ENCODE peak calls at places on chromosomes 2 and 18, in eight cellular contexts. G, P, V, H, C, K, U and N are unnamed samples.

GRCh38 chr2:234913208-234913626 is 38.6 kb upstream of the SH3BP4 start:
- DNase-seq in G (no peak), P (no peak), V (no peak), H (no peak), C (peak; percentile 38), K (peak; percentile 54), U (no peak), N (no peak)

GRCh38 chr2:197134206-197134605 is 176.4 kb downstream of the ANKRD44 start:
- DNase-seq in G (no peak), P (no peak), V (no peak), H (no peak), C (no peak), K (peak; percentile 45), U (no peak), N (no peak)

GRCh38 chr2:223765221-223765775 is 72.1 kb downstream of the AP1S3 start:
- DNase-seq in G (no peak), P (no peak), V (no peak), H (no peak), C (no peak), K (no peak), U (no peak), N (no peak)

GRCh38 chr2:16617282-16618266 is 48.1 kb downstream of the CYRIA start:
- DNase-seq in G (peak; percentile 43), P (peak; percentile 25), V (no peak), H (no peak), C (peak; percentile 61), K (peak; percentile 58), U (no peak), N (no peak)

GRCh38 chr2:237618449-237618848 is 8.9 kb upstream of the LRRFIP1 start:
- DNase-seq in G (peak; percentile 64), P (no peak), V (no peak), H (no peak), C (no peak), K (peak; percentile 80), U (no peak), N (no peak)

GRCh38 chr2:72994282-72994990 is 77.1 kb downstream of the SFXN5 start:
- DNase-seq in G (no peak), P (no peak), V (no peak), H (no peak), C (no peak), K (no peak), U (no peak), N (no peak)

GRCh38 chr2:197388866-197389587 is 45.8 kb downstream of the SF3B1 start:
- DNase-seq in G (no peak), P (no peak), V (no peak), H (no peak), C (no peak), K (no peak), U (no peak), N (no peak)

GRCh38 chr2:11250400-11251277 is 93.8 kb downstream of the ROCK2 start:
- DNase-seq in G (no peak), P (no peak), V (no peak), H (no peak), C (no peak), K (no peak), U (no peak), N (no peak)

GRCh38 chr2:119484834-119485233 is 39.4 kb downstream of the SCTR start:
- DNase-seq in G (no peak), P (no peak), V (no peak), H (no peak), C (no peak), K (no peak), U (no peak), N (no peak)

GRCh38 chr18:37362158-37362890 is 203.3 kb downstream of the CELF4 start:
- DNase-seq in G (no peak), P (no peak), V (no peak), H (no peak), C (no peak), K (no peak), U (no peak), N (no peak)

GRCh38 chr2:182885771-182886170 is 19.3 kb upstream of the FRZB start:
- DNase-seq in G (no peak), P (no peak), V (no peak), H (no peak), C (no peak), K (no peak), U (no peak), N (no peak)

GRCh38 chr2:164061129-164061746 is 325.4 kb upstream of the FIGN start:
- DNase-seq in G (peak; percentile 28), P (peak; percentile 47), V (no peak), H (no peak), C (peak; percentile 56), K (peak; percentile 48), U (no peak), N (no peak)

GRCh38 chr2:164841719-164842623 is at the start of gene COBLL1:
- DNase-seq in G (peak; percentile 72), P (peak; percentile 69), V (no peak), H (peak; percentile 71), C (peak; percentile 30), K (peak; percentile 44), U (peak; percentile 23), N (peak; percentile 82)

GRCh38 chr2:18412980-18413793 is 147.3 kb downstream of the RDH14 start:
- DNase-seq in G (no peak), P (no peak), V (no peak), H (no peak), C (no peak), K (no peak), U (no peak), N (no peak)

GRCh38 chr2:25332571-25332970 is 9.2 kb downstream of the DNMT3A start:
- DNase-seq in G (no peak), P (no peak), V (no peak), H (no peak), C (peak; percentile 73), K (no peak), U (no peak), N (peak; percentile 75)

GRCh38 chr2:24200799-24201198 is 25.9 kb downstream of the FAM228A start:
- DNase-seq in G (no peak), P (no peak), V (no peak), H (no peak), C (no peak), K (no peak), U (no peak), N (no peak)

GRCh38 chr2:218448934-218449333 is 30.0 kb downstream of the VIL1 start:
- DNase-seq in G (no peak), P (no peak), V (no peak), H (no peak), C (no peak), K (peak; percentile 14), U (no peak), N (no peak)

GRCh38 chr2:46555011-46555410 is 75.6 kb downstream of the TMEM247 start:
- DNase-seq in G (no peak), P (no peak), V (peak; percentile 34), H (no peak), C (no peak), K (no peak), U (no peak), N (no peak)

GRCh38 chr18:27075828-27076227 is 109.3 kb downstream of the CHST9 start:
- DNase-seq in G (no peak), P (no peak), V (no peak), H (peak; percentile 68), C (no peak), K (no peak), U (no peak), N (no peak)

GRCh38 chr2:133885847-133886246 is 317.6 kb upstream of the NCKAP5 start:
- DNase-seq in G (peak; percentile 36), P (no peak), V (no peak), H (no peak), C (no peak), K (no peak), U (no peak), N (no peak)

GRCh38 chr2:101173707-101174295 is 22.6 kb upstream of the TBC1D8 start:
- DNase-seq in G (no peak), P (no peak), V (no peak), H (no peak), C (no peak), K (no peak), U (peak; percentile 21), N (no peak)

GRCh38 chr2:182917924-182918323 is 51.5 kb upstream of the FRZB start:
- DNase-seq in G (no peak), P (no peak), V (no peak), H (no peak), C (no peak), K (no peak), U (no peak), N (no peak)

GRCh38 chr18:48470484-48471180 is 61.4 kb upstream of the ZBTB7C start:
- DNase-seq in G (peak; percentile 47), P (no peak), V (no peak), H (no peak), C (no peak), K (no peak), U (no peak), N (no peak)

GRCh38 chr2:175373001-175373727 is 191.7 kb upstream of the ATP5MC3 start:
- DNase-seq in G (peak; percentile 10), P (no peak), V (no peak), H (no peak), C (no peak), K (peak; percentile 1), U (no peak), N (no peak)

GRCh38 chr2:6627316-6627715 is 238.4 kb downstream of the CMPK2 start:
- DNase-seq in G (no peak), P (no peak), V (no peak), H (no peak), C (no peak), K (no peak), U (no peak), N (no peak)